ENCODE peak calls at places on chromosomes 4 and X, in nine cellular contexts. X is NT2/D1; M is body of pancreas; W is CD8-positive, alpha-beta T cell; K is HCT116; Q is WERI-Rb-1; E is gastrocnemius medialis; Z is psoas muscle; I is RWPE2. V is an unnamed sample.

GRCh38 chr4:98657531-98658286 is 702 bp downstream of the TSPAN5 start:
- DNase-seq in M (no peak), I (peak), Q (peak), K (no peak), X (peak), W (peak), E (no peak), Z (peak), V (peak)

GRCh38 chr4:81314196-81314896 is 99.3 kb upstream of the PRKG2 start:
- DNase-seq in M (peak), K (no peak), Q (no peak), I (no peak), X (no peak), E (no peak), Z (no peak), W (no peak), V (no peak)

GRCh38 chr4:25104561-25104960 is 55.7 kb downstream of the SEPSECS start:
- DNase-seq in M (no peak), Q (no peak), Z (no peak), K (no peak), I (no peak), E (no peak), X (no peak), W (no peak), V (no peak)

GRCh38 chrX:101957174-101957573 is 25.3 kb upstream of the ZMAT1 start:
- DNase-seq in X (no peak), W (no peak), M (no peak), K (no peak), E (no peak), I (no peak), Q (no peak), Z (no peak), V (no peak)

GRCh38 chr4:55707507-55707906 is 71.4 kb upstream of the NMU start:
- DNase-seq in I (no peak), E (no peak), X (no peak), K (no peak), Q (no peak), W (no peak), M (no peak), Z (no peak), V (no peak)

GRCh38 chr4:174669278-174669677 is 147.0 kb upstream of the HPGD start:
- DNase-seq in M (no peak), X (no peak), W (no peak), E (no peak), I (no peak), Q (no peak), K (no peak), Z (no peak), V (no peak)

GRCh38 chrX:87338510-87338909 is 179.1 kb upstream of the KLHL4 start:
- DNase-seq in X (no peak), M (no peak), W (no peak), Q (no peak), Z (no peak), I (no peak), K (no peak), E (no peak), V (peak)

GRCh38 chrX:43969504-43970501 is 3.4 kb downstream of the NDP start:
- DNase-seq in Z (no peak), K (no peak), E (no peak), X (no peak), W (no peak), I (no peak), Q (no peak), M (no peak), V (no peak)

GRCh38 chr4:141022221-141022760 is 111.0 kb downstream of the RNF150 start:
- DNase-seq in K (no peak), X (no peak), Q (no peak), W (no peak), E (no peak), Z (no peak), M (no peak), I (no peak), V (peak)

GRCh38 chr4:139552908-139553307 is 3.1 kb downstream of the SETD7 start:
- DNase-seq in Q (no peak), W (no peak), M (no peak), Z (no peak), X (no peak), E (peak), K (no peak), I (no peak), V (no peak)

GRCh38 chrX:150570512-150570911 is 2.1 kb downstream of the MTM1 start:
- DNase-seq in X (no peak), E (no peak), W (no peak), M (no peak), Q (no peak), Z (no peak), I (no peak), K (no peak), V (no peak)

GRCh38 chr4:184506527-184507121 is 32.3 kb upstream of the IRF2 start:
- DNase-seq in M (no peak), K (no peak), X (no peak), I (no peak), Q (peak), Z (no peak), E (no peak), W (peak), V (no peak)

GRCh38 chrX:68889244-68889643 is 60.4 kb downstream of the EFNB1 start:
- DNase-seq in Q (no peak), I (no peak), M (no peak), X (no peak), K (no peak), E (no peak), Z (no peak), W (no peak), V (no peak)

GRCh38 chrX:154603438-154604430 is 15.3 kb downstream of the CTAG1B start:
- DNase-seq in K (peak), W (no peak), Z (no peak), M (no peak), X (no peak), I (peak), E (peak), Q (peak), V (no peak)

GRCh38 chrX:109874548-109874947 is 128.4 kb upstream of the TMEM164 start:
- DNase-seq in E (no peak), W (no peak), Q (no peak), X (no peak), K (no peak), M (no peak), I (no peak), Z (no peak), V (no peak)

GRCh38 chr4:141814499-141814898 is 178.1 kb downstream of the IL15 start:
- DNase-seq in M (no peak), E (no peak), K (no peak), I (no peak), Q (no peak), X (no peak), Z (no peak), W (no peak), V (no peak)

GRCh38 chr4:186701273-186701672 is 22.4 kb downstream of the FAT1 start:
- DNase-seq in I (no peak), Z (peak), X (no peak), M (peak), W (no peak), E (no peak), K (no peak), Q (no peak), V (peak)

GRCh38 chrX:32933548-32933947 is 277.8 kb downstream of the DMD start:
- DNase-seq in I (no peak), K (no peak), M (no peak), E (no peak), Z (no peak), W (no peak), X (no peak), Q (no peak), V (no peak)

GRCh38 chrX:32929040-32929439 is 282.3 kb downstream of the DMD start:
- DNase-seq in E (no peak), K (no peak), I (no peak), X (no peak), M (no peak), Q (no peak), Z (no peak), W (no peak), V (no peak)
- H3K4me3 ChIP-seq in E (no peak), K (no peak), I (no peak), X (no peak), M (no peak), Q (no peak), Z (no peak), W (no peak), V (no peak)

DNA sequence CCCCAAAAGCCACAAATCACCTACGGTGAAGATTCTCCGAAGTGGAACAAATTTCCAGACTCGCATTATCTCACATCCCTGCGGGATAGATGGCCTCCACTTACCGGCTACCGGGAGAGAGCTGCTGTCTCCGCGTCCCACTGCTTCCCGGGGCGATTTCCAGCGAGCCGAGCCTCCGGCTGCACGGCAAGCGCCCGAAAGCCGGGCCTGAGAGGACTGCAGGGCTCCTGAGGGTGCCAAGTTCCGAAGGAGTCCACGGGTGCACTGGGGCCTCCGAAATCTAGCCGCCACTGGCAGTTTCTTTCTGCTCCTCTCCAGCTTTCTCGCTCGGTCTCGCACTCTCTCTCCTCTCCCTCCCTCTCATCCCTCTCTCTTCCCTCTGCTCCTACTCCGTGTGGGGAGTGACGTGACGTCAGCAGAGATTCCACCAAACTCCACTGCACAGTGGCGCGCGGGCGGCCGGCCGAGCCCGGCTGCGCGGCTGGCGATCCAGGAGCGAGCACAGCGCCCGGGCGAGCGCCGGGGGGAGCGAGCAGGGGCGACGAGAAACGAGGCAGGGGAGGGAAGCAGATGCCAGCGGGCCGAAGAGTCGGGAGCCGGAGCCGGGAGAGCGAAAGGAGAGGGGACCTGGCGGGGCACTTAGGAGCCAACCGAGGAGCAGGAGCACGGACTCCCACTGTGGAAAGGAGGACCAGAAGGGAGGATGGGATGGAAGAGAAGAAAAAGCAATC is 14.0 kb upstream of the PITX2 start:
- DNase-seq in Q (peak), Z (peak), E (peak), I (no peak), M (no peak), X (no peak), W (no peak), K (peak), V (no peak)
- H3K4me3 ChIP-seq in Q (peak), Z (peak), E (peak), I (no peak), M (no peak), X (peak), W (no peak), K (peak), V (no peak)

GRCh38 chrX:17596546-17597205 is 140.6 kb upstream of the SCML1 start:
- DNase-seq in Z (no peak), K (no peak), M (no peak), Q (no peak), X (no peak), W (no peak), E (no peak), I (no peak), V (no peak)

GRCh38 chrX:17605676-17606075 is 131.6 kb upstream of the SCML1 start:
- DNase-seq in X (no peak), E (no peak), M (no peak), K (no peak), Q (no peak), I (no peak), W (no peak), Z (no peak), V (peak)

GRCh38 chrX:17597836-17598434 is 139.4 kb upstream of the SCML1 start:
- DNase-seq in Z (peak), M (peak), K (no peak), E (peak), Q (no peak), I (no peak), W (no peak), X (no peak), V (no peak)

GRCh38 chrX:17606211-17606610 is 131.1 kb upstream of the SCML1 start:
- DNase-seq in E (no peak), M (no peak), Q (no peak), X (no peak), W (no peak), K (no peak), I (no peak), Z (no peak), V (no peak)

GRCh38 chrX:17601816-17602215 is 135.5 kb upstream of the SCML1 start:
- DNase-seq in X (peak), E (no peak), M (no peak), W (no peak), Q (no peak), I (no peak), Z (no peak), K (no peak), V (peak)
- H3K4me3 ChIP-seq in X (no peak), E (no peak), M (no peak), W (no peak), Q (no peak), I (no peak), Z (no peak), K (no peak), V (no peak)

GRCh38 chr4:23169598-23170311 is 477.0 kb downstream of the GBA3 start:
- DNase-seq in Z (no peak), X (no peak), M (no peak), I (no peak), W (no peak), K (no peak), E (no peak), Q (no peak), V (no peak)
- H3K4me3 ChIP-seq in Z (no peak), X (no peak), M (no peak), I (no peak), W (no peak), K (no peak), E (no peak), Q (no peak), V (no peak)

GRCh38 chr4:148116264-148116663 is 325.9 kb downstream of the NR3C2 start:
- DNase-seq in M (no peak), I (no peak), K (no peak), W (no peak), Z (no peak), X (no peak), E (no peak), Q (no peak), V (no peak)

GRCh38 chr4:148118628-148119027 is 323.6 kb downstream of the NR3C2 start:
- DNase-seq in K (no peak), Z (no peak), E (no peak), X (no peak), I (no peak), M (no peak), W (no peak), Q (no peak), V (no peak)

GRCh38 chr4:148118179-148118578 is 324.0 kb downstream of the NR3C2 start:
- DNase-seq in M (no peak), X (no peak), I (no peak), Q (no peak), W (no peak), E (no peak), K (no peak), Z (no peak), V (no peak)

GRCh38 chr4:148114436-148114835 is 327.8 kb downstream of the NR3C2 start:
- DNase-seq in Q (no peak), K (no peak), I (no peak), X (no peak), M (no peak), W (no peak), Z (no peak), E (no peak), V (no peak)

DNA sequence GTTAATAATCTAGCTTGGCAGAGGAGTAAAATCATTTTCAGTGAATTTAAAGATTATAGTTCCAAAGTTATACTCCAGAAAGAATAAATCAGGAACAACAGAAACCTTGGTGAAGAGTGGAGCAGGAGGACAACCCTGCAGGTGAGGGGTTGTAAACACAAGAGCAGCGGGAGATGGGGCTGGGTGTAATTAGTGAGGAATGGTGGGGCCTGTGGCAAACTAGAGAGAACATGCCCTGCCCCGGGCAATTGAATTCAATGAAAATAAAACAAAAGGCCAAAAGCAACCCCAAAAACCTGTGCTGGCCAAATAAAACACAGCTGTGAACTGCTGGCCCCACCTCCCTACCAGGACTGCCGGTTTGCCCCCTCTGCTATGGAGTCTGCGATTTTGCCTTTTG is 325.2 kb downstream of the NR3C2 start:
- DNase-seq in E (no peak), W (no peak), Q (no peak), M (no peak), I (no peak), X (no peak), K (no peak), Z (no peak), V (no peak)
- H3K4me3 ChIP-seq in E (no peak), W (no peak), Q (no peak), M (no peak), I (no peak), X (no peak), K (no peak), Z (no peak), V (no peak)

DNA sequence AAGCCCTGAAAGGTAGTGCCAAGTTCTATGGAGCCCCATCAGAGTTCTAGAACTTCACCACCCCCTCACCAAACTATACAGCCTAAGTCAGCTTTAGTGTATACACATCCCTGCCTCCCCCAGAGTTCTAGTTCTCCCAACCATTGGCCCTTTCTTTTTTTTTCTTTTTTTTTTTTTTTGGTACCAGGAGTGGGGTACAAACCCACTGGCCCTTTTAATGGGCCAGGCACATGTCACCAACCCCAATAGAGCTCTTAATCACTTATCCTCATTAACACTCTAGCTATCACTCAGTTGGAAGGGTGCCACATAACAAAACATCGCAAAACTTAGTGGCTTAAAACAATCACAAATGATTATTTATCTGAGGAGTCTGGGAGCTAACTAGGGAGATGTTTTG is 588.6 kb downstream of the BCOR start:
- DNase-seq in M (no peak), K (no peak), E (no peak), W (no peak), I (no peak), Z (no peak), Q (no peak), X (no peak), V (no peak)
- H3K4me3 ChIP-seq in M (no peak), K (no peak), E (no peak), W (no peak), I (no peak), Z (no peak), Q (no peak), X (no peak), V (no peak)

GRCh38 chrX:119757979-119758681 is at the start of gene SOWAHD:
- DNase-seq in W (no peak), E (no peak), X (no peak), M (peak), K (no peak), Q (peak), Z (peak), I (no peak), V (peak)

GRCh38 chrX:119755981-119756533 is 2.3 kb upstream of the SOWAHD start:
- DNase-seq in X (no peak), E (no peak), M (no peak), Q (no peak), W (peak), I (no peak), Z (no peak), K (no peak), V (no peak)

GRCh38 chrX:119757646-119757978 is 776 bp upstream of the SOWAHD start:
- DNase-seq in K (no peak), W (no peak), M (no peak), E (no peak), X (no peak), Z (no peak), I (no peak), Q (no peak), V (no peak)

GRCh38 chrX:119758682-119759332 is 419 bp downstream of the SOWAHD start:
- DNase-seq in I (no peak), M (peak), E (no peak), W (peak), Q (peak), Z (peak), X (no peak), K (no peak), V (no peak)

DNA sequence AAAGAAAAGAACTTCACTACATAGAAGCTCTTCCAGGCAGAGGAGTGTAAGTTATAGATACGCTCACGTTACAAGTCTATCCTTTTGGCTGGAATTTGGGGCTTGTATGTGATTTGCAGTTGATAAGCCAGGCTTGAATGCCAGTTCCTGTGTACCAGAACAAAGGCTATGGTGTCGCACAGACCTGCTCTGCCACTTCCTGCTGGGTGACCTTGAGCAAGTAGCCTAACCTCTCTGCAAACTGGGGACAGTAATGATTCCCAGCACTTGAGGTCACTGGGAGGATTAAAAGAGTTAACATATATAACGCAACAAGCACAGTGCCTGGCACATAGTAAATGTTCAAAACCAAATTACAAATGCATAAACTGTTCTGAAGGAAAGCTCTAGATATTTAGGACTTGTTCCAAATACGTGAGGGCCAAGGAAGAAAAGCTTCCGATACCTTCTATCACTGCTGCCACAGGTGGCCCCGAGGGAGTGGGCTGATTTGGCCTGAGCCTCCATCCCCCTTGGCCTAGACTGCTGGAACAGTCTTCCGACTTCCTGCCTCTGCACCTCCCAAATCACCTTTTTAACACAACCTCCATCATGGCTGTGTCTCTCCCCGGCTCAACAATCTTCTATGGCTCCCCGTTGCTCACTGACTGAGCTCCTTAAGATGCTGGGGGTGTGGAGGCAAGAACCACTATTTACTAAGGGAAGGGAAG is 1.3 kb upstream of the SOWAHD start:
- DNase-seq in I (no peak), Q (no peak), X (no peak), W (no peak), E (no peak), Z (no peak), M (no peak), K (no peak), V (no peak)
- H3K4me3 ChIP-seq in I (no peak), Q (no peak), X (no peak), W (no peak), E (no peak), Z (no peak), M (no peak), K (peak), V (no peak)

DNA sequence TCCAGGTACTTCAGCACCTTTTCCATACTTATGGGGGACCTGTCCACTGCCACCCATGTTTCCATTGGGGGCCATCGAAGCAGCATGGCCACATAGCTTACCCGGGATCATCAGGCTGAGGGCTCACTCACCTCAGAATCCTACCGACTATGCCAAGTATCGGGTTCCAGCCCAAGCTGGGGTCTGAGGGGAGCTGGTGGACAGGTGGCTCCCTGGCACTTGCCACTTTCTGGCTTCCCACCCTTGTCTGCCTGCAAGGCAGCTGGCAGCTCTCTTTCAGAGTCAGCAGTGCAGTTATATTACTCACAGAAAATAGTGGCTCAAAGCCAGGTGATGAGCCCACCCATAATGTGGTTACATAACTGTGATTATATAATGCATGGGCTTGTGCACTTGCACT is 1153.8 kb downstream of the STIM2 start:
- DNase-seq in K (no peak), M (no peak), I (no peak), W (no peak), E (no peak), Q (no peak), X (no peak), Z (no peak), V (no peak)
- H3K4me3 ChIP-seq in K (no peak), M (no peak), I (no peak), W (no peak), E (no peak), Q (no peak), X (no peak), Z (no peak), V (no peak)

GRCh38 chr4:76087007-76087769 is 12.7 kb downstream of the ART3 start:
- DNase-seq in W (no peak), X (peak), M (peak), K (peak), E (peak), I (no peak), Q (peak), Z (peak), V (peak)
- H3K4me3 ChIP-seq in W (no peak), X (no peak), M (no peak), K (no peak), E (peak), I (no peak), Q (peak), Z (peak), V (no peak)

GRCh38 chr4:173530326-173531062 is 465 bp upstream of the HAND2 start:
- DNase-seq in W (no peak), Q (no peak), E (no peak), K (no peak), I (no peak), X (no peak), Z (no peak), M (no peak), V (no peak)
- H3K4me3 ChIP-seq in W (no peak), Q (peak), E (peak), K (no peak), I (no peak), X (peak), Z (peak), M (no peak), V (peak)